ENCODE peak calls at places on chromosome 4, in nine cellular contexts. One of them, this sample, is unnamed.
A peak's percentile ranks its signal among the peaks of the same experiment; 100 is the strongest.

GRCh38 chr4:129342820-129343219 is 246.9 kb downstream of the C4orf33 start:
- DNase-seq in OCI-LY7: no peak
- DNase-seq in cardiac fibroblast: peak; percentile 88
- DNase-seq in MCF 10A: peak; percentile 87
- DNase-seq in dorsolateral prefrontal cortex: no peak
- DNase-seq in keratinocyte: peak; percentile 4
- DNase-seq in fibroblast of pulmonary artery: peak; percentile 92
- DNase-seq in astrocyte: peak; percentile 57
- DNase-seq in fibroblast of lung: peak; percentile 90
- DNase-seq in this sample: no peak

GRCh38 chr4:16294455-16294854 is 68.2 kb upstream of the TAPT1 start:
- DNase-seq in OCI-LY7: no peak
- DNase-seq in cardiac fibroblast: no peak
- DNase-seq in MCF 10A: no peak
- DNase-seq in dorsolateral prefrontal cortex: no peak
- DNase-seq in keratinocyte: no peak
- DNase-seq in fibroblast of pulmonary artery: no peak
- DNase-seq in astrocyte: peak; percentile 47
- DNase-seq in fibroblast of lung: no peak
- DNase-seq in this sample: no peak

GRCh38 chr4:183249854-183250253 is 70.2 kb downstream of the CLDN22 start:
- DNase-seq in OCI-LY7: peak; percentile 10
- DNase-seq in cardiac fibroblast: peak; percentile 66
- DNase-seq in MCF 10A: peak; percentile 54
- DNase-seq in dorsolateral prefrontal cortex: no peak
- DNase-seq in keratinocyte: no peak
- DNase-seq in fibroblast of pulmonary artery: peak; percentile 74
- DNase-seq in astrocyte: peak; percentile 17
- DNase-seq in fibroblast of lung: peak; percentile 58
- DNase-seq in this sample: peak; percentile 17

GRCh38 chr4:15942283-15942682 is 3.7 kb upstream of the FGFBP1 start:
- DNase-seq in OCI-LY7: no peak
- DNase-seq in cardiac fibroblast: no peak
- DNase-seq in MCF 10A: no peak
- DNase-seq in dorsolateral prefrontal cortex: no peak
- DNase-seq in keratinocyte: no peak
- DNase-seq in fibroblast of pulmonary artery: no peak
- DNase-seq in astrocyte: no peak
- DNase-seq in fibroblast of lung: no peak
- DNase-seq in this sample: no peak

GRCh38 chr4:829291-829690 is 3.4 kb upstream of the CPLX1 start:
- DNase-seq in OCI-LY7: no peak
- DNase-seq in cardiac fibroblast: no peak
- DNase-seq in MCF 10A: no peak
- DNase-seq in dorsolateral prefrontal cortex: no peak
- DNase-seq in keratinocyte: no peak
- DNase-seq in fibroblast of pulmonary artery: no peak
- DNase-seq in astrocyte: no peak
- DNase-seq in fibroblast of lung: no peak
- DNase-seq in this sample: no peak

GRCh38 chr4:11438647-11439046 is 10.0 kb upstream of the HS3ST1 start:
- DNase-seq in OCI-LY7: no peak
- DNase-seq in cardiac fibroblast: no peak
- DNase-seq in MCF 10A: peak; percentile 40
- DNase-seq in dorsolateral prefrontal cortex: no peak
- DNase-seq in keratinocyte: no peak
- DNase-seq in fibroblast of pulmonary artery: no peak
- DNase-seq in astrocyte: no peak
- DNase-seq in fibroblast of lung: no peak
- DNase-seq in this sample: no peak

GRCh38 chr4:145044341-145044740 is 53.7 kb downstream of the ANAPC10 start:
- DNase-seq in OCI-LY7: no peak
- DNase-seq in cardiac fibroblast: no peak
- DNase-seq in MCF 10A: no peak
- DNase-seq in dorsolateral prefrontal cortex: no peak
- DNase-seq in keratinocyte: no peak
- DNase-seq in fibroblast of pulmonary artery: no peak
- DNase-seq in astrocyte: peak; percentile 70
- DNase-seq in fibroblast of lung: no peak
- DNase-seq in this sample: no peak

GRCh38 chr4:145829629-145830395 is 108.8 kb downstream of the ZNF827 start:
- DNase-seq in OCI-LY7: peak; percentile 36
- DNase-seq in cardiac fibroblast: no peak
- DNase-seq in MCF 10A: no peak
- DNase-seq in dorsolateral prefrontal cortex: no peak
- DNase-seq in keratinocyte: no peak
- DNase-seq in fibroblast of pulmonary artery: no peak
- DNase-seq in astrocyte: no peak
- DNase-seq in fibroblast of lung: no peak
- DNase-seq in this sample: peak; percentile 29

GRCh38 chr4:7941111-7942018 is 1.7 kb upstream of the AFAP1 start:
- DNase-seq in OCI-LY7: no peak
- DNase-seq in cardiac fibroblast: no peak
- DNase-seq in MCF 10A: peak; percentile 43
- DNase-seq in dorsolateral prefrontal cortex: no peak
- DNase-seq in keratinocyte: no peak
- DNase-seq in fibroblast of pulmonary artery: no peak
- DNase-seq in astrocyte: no peak
- DNase-seq in fibroblast of lung: peak; percentile 44
- DNase-seq in this sample: no peak

GRCh38 chr4:76023381-76023780 is at the start of gene CXCL10:
- DNase-seq in OCI-LY7: no peak
- DNase-seq in cardiac fibroblast: no peak
- DNase-seq in MCF 10A: peak; percentile 39
- DNase-seq in dorsolateral prefrontal cortex: no peak
- DNase-seq in keratinocyte: no peak
- DNase-seq in fibroblast of pulmonary artery: peak; percentile 13
- DNase-seq in astrocyte: no peak
- DNase-seq in fibroblast of lung: no peak
- DNase-seq in this sample: no peak

GRCh38 chr4:108611360-108611759 is 9.0 kb upstream of the RPL34 start:
- DNase-seq in OCI-LY7: no peak
- DNase-seq in cardiac fibroblast: peak; percentile 54
- DNase-seq in MCF 10A: no peak
- DNase-seq in dorsolateral prefrontal cortex: no peak
- DNase-seq in keratinocyte: no peak
- DNase-seq in fibroblast of pulmonary artery: peak; percentile 63
- DNase-seq in astrocyte: no peak
- DNase-seq in fibroblast of lung: peak; percentile 23
- DNase-seq in this sample: no peak

GRCh38 chr4:132056466-132056865 is 1092.6 kb upstream of the PCDH10 start:
- DNase-seq in OCI-LY7: no peak
- DNase-seq in cardiac fibroblast: peak; percentile 49
- DNase-seq in MCF 10A: no peak
- DNase-seq in dorsolateral prefrontal cortex: no peak
- DNase-seq in keratinocyte: no peak
- DNase-seq in fibroblast of pulmonary artery: peak; percentile 17
- DNase-seq in astrocyte: peak; percentile 39
- DNase-seq in fibroblast of lung: peak; percentile 9
- DNase-seq in this sample: no peak

GRCh38 chr4:101031971-101032370 is 315.4 kb downstream of the PPP3CA start:
- DNase-seq in OCI-LY7: no peak
- DNase-seq in cardiac fibroblast: no peak
- DNase-seq in MCF 10A: no peak
- DNase-seq in dorsolateral prefrontal cortex: no peak
- DNase-seq in keratinocyte: no peak
- DNase-seq in fibroblast of pulmonary artery: no peak
- DNase-seq in astrocyte: no peak
- DNase-seq in fibroblast of lung: no peak
- DNase-seq in this sample: no peak

GRCh38 chr4:84491420-84491819 is 7.7 kb downstream of the NKX6-1 start:
- DNase-seq in OCI-LY7: no peak
- DNase-seq in cardiac fibroblast: no peak
- DNase-seq in MCF 10A: no peak
- DNase-seq in dorsolateral prefrontal cortex: no peak
- DNase-seq in keratinocyte: no peak
- DNase-seq in fibroblast of pulmonary artery: no peak
- DNase-seq in astrocyte: no peak
- DNase-seq in fibroblast of lung: no peak
- DNase-seq in this sample: no peak

GRCh38 chr4:171390626-171391025 is 422.6 kb upstream of the GALNTL6 start:
- DNase-seq in OCI-LY7: no peak
- DNase-seq in cardiac fibroblast: no peak
- DNase-seq in MCF 10A: peak; percentile 3
- DNase-seq in dorsolateral prefrontal cortex: no peak
- DNase-seq in keratinocyte: no peak
- DNase-seq in fibroblast of pulmonary artery: no peak
- DNase-seq in astrocyte: no peak
- DNase-seq in fibroblast of lung: no peak
- DNase-seq in this sample: no peak

GRCh38 chr4:128483816-128484215 is 196.2 kb upstream of the PGRMC2 start:
- DNase-seq in OCI-LY7: no peak
- DNase-seq in cardiac fibroblast: peak; percentile 49
- DNase-seq in MCF 10A: no peak
- DNase-seq in dorsolateral prefrontal cortex: no peak
- DNase-seq in keratinocyte: no peak
- DNase-seq in fibroblast of pulmonary artery: peak; percentile 53
- DNase-seq in astrocyte: peak; percentile 54
- DNase-seq in fibroblast of lung: no peak
- DNase-seq in this sample: no peak

GRCh38 chr4:37635155-37635554 is 51.0 kb downstream of the RELL1 start:
- DNase-seq in OCI-LY7: no peak
- DNase-seq in cardiac fibroblast: no peak
- DNase-seq in MCF 10A: no peak
- DNase-seq in dorsolateral prefrontal cortex: no peak
- DNase-seq in keratinocyte: no peak
- DNase-seq in fibroblast of pulmonary artery: no peak
- DNase-seq in astrocyte: no peak
- DNase-seq in fibroblast of lung: no peak
- DNase-seq in this sample: no peak

GRCh38 chr4:184215709-184216328 is 1.9 kb downstream of the ENPP6 start:
- DNase-seq in OCI-LY7: no peak
- DNase-seq in cardiac fibroblast: no peak
- DNase-seq in MCF 10A: no peak
- DNase-seq in dorsolateral prefrontal cortex: peak; percentile 64
- DNase-seq in keratinocyte: no peak
- DNase-seq in fibroblast of pulmonary artery: no peak
- DNase-seq in astrocyte: no peak
- DNase-seq in fibroblast of lung: no peak
- DNase-seq in this sample: no peak

GRCh38 chr4:39255266-39255665 is 72.9 kb downstream of the WDR19 start:
- DNase-seq in OCI-LY7: no peak
- DNase-seq in cardiac fibroblast: peak; percentile 55
- DNase-seq in MCF 10A: peak; percentile 30
- DNase-seq in dorsolateral prefrontal cortex: no peak
- DNase-seq in keratinocyte: no peak
- DNase-seq in fibroblast of pulmonary artery: peak; percentile 82
- DNase-seq in astrocyte: peak; percentile 79
- DNase-seq in fibroblast of lung: peak; percentile 6
- DNase-seq in this sample: no peak

GRCh38 chr4:110508827-110509446 is 33.0 kb downstream of the ENPEP start:
- DNase-seq in OCI-LY7: no peak
- DNase-seq in cardiac fibroblast: peak; percentile 62
- DNase-seq in MCF 10A: peak; percentile 55
- DNase-seq in dorsolateral prefrontal cortex: no peak
- DNase-seq in keratinocyte: no peak
- DNase-seq in fibroblast of pulmonary artery: peak; percentile 65
- DNase-seq in astrocyte: no peak
- DNase-seq in fibroblast of lung: peak; percentile 64
- DNase-seq in this sample: peak; percentile 28

DNA sequence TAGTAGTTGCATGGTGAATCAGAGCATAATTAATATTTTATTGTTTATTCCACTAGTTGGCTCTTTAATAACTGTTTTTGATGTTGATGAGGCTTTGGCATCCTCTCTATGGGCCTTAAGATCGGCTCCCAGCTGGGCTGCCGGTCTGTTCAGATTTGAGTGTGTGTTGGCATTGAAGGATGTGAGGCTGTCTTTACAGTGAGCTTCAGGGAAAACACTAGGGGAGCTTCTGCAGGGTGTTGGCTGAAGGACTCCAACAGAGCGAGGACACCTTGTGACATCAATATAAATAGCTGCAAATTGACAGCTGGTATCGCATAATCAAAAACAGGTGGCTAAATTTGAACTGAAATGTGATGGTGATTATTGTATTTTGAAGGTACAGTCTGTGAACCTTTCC is 322.0 kb downstream of the FSTL5 start:
- DNase-seq in OCI-LY7: no peak
- DNase-seq in cardiac fibroblast: no peak
- DNase-seq in MCF 10A: no peak
- DNase-seq in dorsolateral prefrontal cortex: no peak
- DNase-seq in keratinocyte: no peak
- DNase-seq in fibroblast of pulmonary artery: no peak
- DNase-seq in astrocyte: no peak
- DNase-seq in fibroblast of lung: no peak
- DNase-seq in this sample: no peak
- TF ChIP-seq CTCF in OCI-LY7: no peak
- TF ChIP-seq CTCF in cardiac fibroblast: no peak
- TF ChIP-seq CTCF in MCF 10A: no peak
- TF ChIP-seq CTCF in dorsolateral prefrontal cortex: no peak
- TF ChIP-seq CTCF in keratinocyte: no peak
- TF ChIP-seq CTCF in fibroblast of pulmonary artery: no peak
- TF ChIP-seq CTCF in astrocyte: no peak
- TF ChIP-seq CTCF in fibroblast of lung: no peak
- TF ChIP-seq CTCF in this sample: no peak

GRCh38 chr4:185566972-185567749 is 31.9 kb upstream of the PDLIM3 start:
- DNase-seq in OCI-LY7: no peak
- DNase-seq in cardiac fibroblast: peak; percentile 98
- DNase-seq in MCF 10A: no peak
- DNase-seq in dorsolateral prefrontal cortex: no peak
- DNase-seq in keratinocyte: no peak
- DNase-seq in fibroblast of pulmonary artery: peak; percentile 98
- DNase-seq in astrocyte: peak; percentile 88
- DNase-seq in fibroblast of lung: peak; percentile 90
- DNase-seq in this sample: no peak
- TF ChIP-seq CTCF in OCI-LY7: no peak
- TF ChIP-seq CTCF in cardiac fibroblast: no peak
- TF ChIP-seq CTCF in MCF 10A: no peak
- TF ChIP-seq CTCF in dorsolateral prefrontal cortex: no peak
- TF ChIP-seq CTCF in keratinocyte: no peak
- TF ChIP-seq CTCF in fibroblast of pulmonary artery: no peak
- TF ChIP-seq CTCF in astrocyte: no peak
- TF ChIP-seq CTCF in fibroblast of lung: no peak
- TF ChIP-seq CTCF in this sample: no peak

GRCh38 chr4:163614866-163615265 is 120.4 kb downstream of the TMA16 start:
- DNase-seq in OCI-LY7: no peak
- DNase-seq in cardiac fibroblast: no peak
- DNase-seq in MCF 10A: no peak
- DNase-seq in dorsolateral prefrontal cortex: no peak
- DNase-seq in keratinocyte: no peak
- DNase-seq in fibroblast of pulmonary artery: no peak
- DNase-seq in astrocyte: no peak
- DNase-seq in fibroblast of lung: no peak
- DNase-seq in this sample: no peak
- TF ChIP-seq CTCF in OCI-LY7: no peak
- TF ChIP-seq CTCF in cardiac fibroblast: no peak
- TF ChIP-seq CTCF in MCF 10A: no peak
- TF ChIP-seq CTCF in dorsolateral prefrontal cortex: no peak
- TF ChIP-seq CTCF in keratinocyte: no peak
- TF ChIP-seq CTCF in fibroblast of pulmonary artery: no peak
- TF ChIP-seq CTCF in astrocyte: no peak
- TF ChIP-seq CTCF in fibroblast of lung: no peak
- TF ChIP-seq CTCF in this sample: no peak

DNA sequence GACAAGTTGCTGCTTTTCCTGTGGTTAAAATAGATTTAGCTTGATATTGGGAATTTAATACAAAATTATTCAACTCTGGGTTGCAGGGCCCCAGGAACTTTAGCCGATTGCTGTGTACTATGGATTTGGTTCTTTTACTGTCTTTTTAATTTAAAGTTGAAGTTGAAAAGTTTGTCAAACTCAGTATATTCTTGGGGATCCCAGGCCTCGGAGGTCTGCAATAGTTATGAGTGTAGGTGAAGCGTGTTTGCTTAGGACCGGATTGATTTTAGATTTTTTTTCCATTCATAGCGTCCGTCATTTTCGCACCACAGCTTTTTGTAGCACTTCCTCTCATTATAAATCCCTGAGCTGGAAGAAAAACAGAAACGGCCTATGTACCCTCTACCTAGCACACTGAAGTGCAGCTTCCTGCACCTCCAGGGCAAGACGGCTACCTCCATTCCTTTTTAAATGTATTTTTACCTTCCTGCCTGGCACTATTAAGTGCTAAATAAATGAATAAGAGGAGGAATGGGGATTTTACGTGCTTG is 452 bp upstream of the AGA start:
- DNase-seq in OCI-LY7: peak; percentile 61
- DNase-seq in cardiac fibroblast: peak; percentile 19
- DNase-seq in MCF 10A: no peak
- DNase-seq in dorsolateral prefrontal cortex: no peak
- DNase-seq in keratinocyte: no peak
- DNase-seq in fibroblast of pulmonary artery: peak; percentile 16
- DNase-seq in astrocyte: no peak
- DNase-seq in fibroblast of lung: no peak
- DNase-seq in this sample: peak; percentile 24
- TF ChIP-seq CTCF in OCI-LY7: no peak
- TF ChIP-seq CTCF in cardiac fibroblast: no peak
- TF ChIP-seq CTCF in MCF 10A: no peak
- TF ChIP-seq CTCF in dorsolateral prefrontal cortex: no peak
- TF ChIP-seq CTCF in keratinocyte: no peak
- TF ChIP-seq CTCF in fibroblast of pulmonary artery: no peak
- TF ChIP-seq CTCF in astrocyte: no peak
- TF ChIP-seq CTCF in fibroblast of lung: no peak
- TF ChIP-seq CTCF in this sample: no peak